ENCODE peak calls at places on chromosome 13, in seven cellular contexts. G, N, R, L, M, Z and K are unnamed samples. For H3K9me3, the result is how much of the 10 kb centered on the place peaks cover.

GRCh38 chr13:31090921-31091624 is 70.6 kb downstream of the HSPH1 start:
- DNase-seq in G (no peak), N (peak), R (peak), L (peak), M (no peak), Z (peak), K (no peak)

GRCh38 chr13:83815598-83815997 is 66.7 kb downstream of the SLITRK1 start:
- DNase-seq in G (no peak), N (no peak), R (no peak), L (no peak), M (no peak), Z (no peak), K (no peak)

GRCh38 chr13:61695147-61695546 is 279.5 kb upstream of the PCDH20 start:
- DNase-seq in G (no peak), N (no peak), R (no peak), L (no peak), M (no peak), Z (peak), K (no peak)

GRCh38 chr13:95388420-95389079 is 87.3 kb upstream of the ABCC4 start:
- DNase-seq in G (no peak), N (no peak), R (no peak), L (no peak), M (no peak), Z (no peak), K (no peak)

GRCh38 chr13:84844473-84844872 is 954.7 kb downstream of the SLITRK6 start:
- DNase-seq in G (no peak), N (no peak), R (no peak), L (no peak), M (no peak), Z (peak), K (no peak)

GRCh38 chr13:45004096-45004495 is 14.8 kb downstream of the GPALPP1 start:
- DNase-seq in G (no peak), N (no peak), R (no peak), L (no peak), M (no peak), Z (no peak), K (no peak)

GRCh38 chr13:47553329-47553977 is 447.6 kb downstream of the SUCLA2 start:
- DNase-seq in G (no peak), N (no peak), R (no peak), L (no peak), M (no peak), Z (no peak), K (no peak)

GRCh38 chr13:39586142-39586541 is 16.9 kb downstream of the LHFPL6 start:
- DNase-seq in G (no peak), N (no peak), R (no peak), L (no peak), M (no peak), Z (no peak), K (no peak)

GRCh38 chr13:25881946-25882574 is 169.8 kb downstream of the SHISA2 start:
- DNase-seq in G (no peak), N (no peak), R (no peak), L (no peak), M (no peak), Z (peak), K (no peak)

GRCh38 chr13:60152904-60153303 is 10.8 kb downstream of the DIAPH3 start:
- DNase-seq in G (no peak), N (peak), R (no peak), L (no peak), M (no peak), Z (no peak), K (no peak)

GRCh38 chr13:110319774-110320509 is 12.9 kb downstream of the COL4A2 start:
- DNase-seq in G (no peak), N (peak), R (peak), L (no peak), M (no peak), Z (peak), K (no peak)

GRCh38 chr13:92572190-92572589 is 654.4 kb upstream of the GPC6 start:
- DNase-seq in G (no peak), N (no peak), R (no peak), L (no peak), M (no peak), Z (no peak), K (no peak)

GRCh38 chr13:48741377-48741776 is 87.6 kb downstream of the CYSLTR2 start:
- DNase-seq in G (no peak), N (peak), R (peak), L (no peak), M (no peak), Z (peak), K (no peak)

GRCh38 chr13:96816261-96816660 is 178.0 kb downstream of the OXGR1 start:
- DNase-seq in G (no peak), N (no peak), R (no peak), L (no peak), M (no peak), Z (no peak), K (no peak)

GRCh38 chr13:106797081-106797640 is 229.2 kb upstream of the ARGLU1 start:
- DNase-seq in G (no peak), N (no peak), R (no peak), L (no peak), M (no peak), Z (no peak), K (no peak)

GRCh38 chr13:110070046-110070445 is 236.9 kb downstream of the COL4A1 start:
- DNase-seq in G (no peak), N (no peak), R (no peak), L (no peak), M (no peak), Z (no peak), K (no peak)

GRCh38 chr13:44231786-44232516 is 141.7 kb upstream of the SERP2 start:
- DNase-seq in G (peak), N (peak), R (peak), L (peak), M (peak), Z (peak), K (no peak)

GRCh38 chr13:33345842-33346241 is 60.3 kb upstream of the STARD13 start:
- DNase-seq in G (no peak), N (no peak), R (no peak), L (no peak), M (no peak), Z (peak), K (no peak)

GRCh38 chr13:99658266-99658991 is 157.2 kb downstream of the TM9SF2 start:
- DNase-seq in G (peak), N (peak), R (peak), L (peak), M (no peak), Z (peak), K (peak)

DNA sequence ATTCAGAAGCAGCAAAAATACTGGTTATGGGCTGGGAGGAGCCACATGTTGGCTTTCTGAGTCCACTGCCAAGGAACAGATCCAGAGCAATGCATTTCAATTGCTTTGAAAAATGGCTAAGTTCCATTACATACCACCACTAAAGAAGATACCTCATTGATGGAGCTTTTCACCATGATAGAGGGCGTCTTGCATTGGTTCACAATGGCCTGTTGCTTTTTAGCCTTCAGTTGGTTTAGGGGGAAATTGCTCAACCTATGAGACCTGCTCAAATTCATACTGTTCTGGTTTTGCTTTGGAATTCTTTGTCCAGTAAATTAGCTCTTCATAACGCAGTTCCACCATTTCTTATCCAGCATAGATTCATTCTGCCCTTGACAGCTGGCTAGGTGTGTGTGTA is 21.2 kb upstream of the CPB2 start:
- DNase-seq in G (no peak), N (no peak), R (no peak), L (no peak), M (no peak), Z (no peak), K (no peak)
- H3K27ac ChIP-seq in G (no peak), N (no peak), R (no peak), L (no peak), M (no peak), Z (no peak), K (no peak)

DNA sequence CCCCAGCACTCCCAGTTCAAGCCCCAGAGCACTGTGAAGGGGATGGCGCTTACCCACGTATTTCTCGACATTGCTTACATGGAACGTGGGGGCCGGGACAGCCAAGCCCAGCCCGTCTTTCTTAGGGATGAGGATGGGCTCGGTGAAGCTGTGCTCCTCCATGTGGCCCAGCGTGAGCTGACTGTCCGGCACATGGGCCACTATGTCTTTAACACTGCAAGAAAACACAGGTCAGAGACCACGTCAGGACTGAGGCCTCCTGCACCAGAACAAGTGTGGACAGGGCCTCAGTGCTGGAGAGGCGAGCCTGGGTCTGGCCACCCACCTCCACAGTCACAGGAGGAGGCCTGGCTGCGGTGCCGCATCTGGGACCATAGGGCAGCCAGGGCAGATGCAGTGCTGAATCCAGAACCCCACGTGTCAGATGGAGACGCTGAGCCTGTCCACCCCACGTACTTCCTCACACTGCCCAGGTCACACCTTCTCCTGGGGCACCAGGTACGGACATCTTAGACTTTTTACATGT is 125.2 kb downstream of the TUBA3C start:
- DNase-seq in G (no peak), N (no peak), R (no peak), L (no peak), M (no peak), Z (no peak), K (no peak)
- H3K9me3 ChIP-seq in G (under half), N (half or more), R (under half), L (under half), M (under half), Z (under half), K (under half)

GRCh38 chr13:51538626-51539179 is 45.6 kb upstream of the WDFY2 start:
- DNase-seq in G (no peak), N (no peak), R (no peak), L (no peak), M (no peak), Z (no peak), K (no peak)

GRCh38 chr13:51539887-51540286 is 44.4 kb upstream of the WDFY2 start:
- DNase-seq in G (no peak), N (peak), R (no peak), L (no peak), M (no peak), Z (no peak), K (no peak)

GRCh38 chr13:51541037-51541436 is 43.2 kb upstream of the WDFY2 start:
- DNase-seq in G (no peak), N (no peak), R (no peak), L (no peak), M (no peak), Z (no peak), K (no peak)

GRCh38 chr13:51541809-51542258 is 42.4 kb upstream of the WDFY2 start:
- DNase-seq in G (no peak), N (no peak), R (peak), L (no peak), M (no peak), Z (no peak), K (peak)

GRCh38 chr13:51542358-51542972 is 41.8 kb upstream of the WDFY2 start:
- DNase-seq in G (no peak), N (peak), R (no peak), L (no peak), M (no peak), Z (no peak), K (no peak)
- H3K27ac ChIP-seq in G (no peak), N (no peak), R (peak), L (no peak), M (no peak), Z (no peak), K (peak)

GRCh38 chr13:43003010-43003409 is 11.0 kb upstream of the EPSTI1 start:
- DNase-seq in G (no peak), N (peak), R (no peak), L (no peak), M (peak), Z (peak), K (no peak)
- H3K9me3 ChIP-seq in G (under half), N (under half), R (under half), L (under half), M (under half), Z (under half), K (under half)

GRCh38 chr13:101341464-101341863 is 74.8 kb downstream of the NALCN start:
- DNase-seq in G (no peak), N (peak), R (no peak), L (no peak), M (no peak), Z (peak), K (no peak)
- H3K27ac ChIP-seq in G (no peak), N (no peak), R (no peak), L (no peak), M (no peak), Z (no peak), K (no peak)

GRCh38 chr13:55000043-55000442 is 1971.4 kb downstream of the OLFM4 start:
- DNase-seq in G (no peak), N (no peak), R (no peak), L (no peak), M (no peak), Z (no peak), K (no peak)

GRCh38 chr13:55001881-55002280 is 1973.3 kb downstream of the OLFM4 start:
- DNase-seq in G (no peak), N (no peak), R (no peak), L (no peak), M (no peak), Z (no peak), K (no peak)

GRCh38 chr13:55000844-55001243 is 1972.2 kb downstream of the OLFM4 start:
- DNase-seq in G (no peak), N (no peak), R (no peak), L (no peak), M (no peak), Z (no peak), K (no peak)
- H3K9me3 ChIP-seq in G (under half), N (under half), R (under half), L (under half), M (under half), Z (under half), K (under half)

GRCh38 chr13:78978381-78978998 is 319.5 kb upstream of the OBI1 start:
- DNase-seq in G (no peak), N (peak), R (no peak), L (no peak), M (no peak), Z (peak), K (no peak)

GRCh38 chr13:78981913-78982312 is 323.0 kb upstream of the OBI1 start:
- DNase-seq in G (no peak), N (no peak), R (no peak), L (no peak), M (no peak), Z (no peak), K (no peak)

GRCh38 chr13:78976696-78977095 is 317.7 kb upstream of the OBI1 start:
- DNase-seq in G (no peak), N (no peak), R (no peak), L (no peak), M (no peak), Z (no peak), K (no peak)

GRCh38 chr13:78977311-78977710 is 318.4 kb upstream of the OBI1 start:
- DNase-seq in G (no peak), N (no peak), R (no peak), L (no peak), M (no peak), Z (no peak), K (no peak)

DNA sequence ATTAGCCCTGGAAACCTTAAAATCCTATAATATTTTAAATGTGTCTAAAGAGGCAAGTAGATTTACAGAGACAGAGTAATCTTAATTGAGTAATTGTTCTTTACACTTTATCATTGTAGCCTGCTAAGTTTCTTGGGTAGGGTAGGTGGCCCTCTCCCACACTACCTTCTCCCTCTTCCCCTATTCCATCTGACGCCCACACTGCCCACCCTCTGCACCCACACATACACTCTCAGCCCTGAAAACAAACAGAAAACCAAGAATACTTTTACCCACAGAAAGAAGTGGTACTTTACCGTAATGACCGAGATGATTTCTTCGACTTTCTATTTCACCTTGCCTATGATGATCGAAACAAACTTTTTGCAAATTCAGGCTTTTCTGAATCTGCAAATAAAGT is 320.4 kb upstream of the OBI1 start:
- DNase-seq in G (no peak), N (no peak), R (no peak), L (no peak), M (no peak), Z (no peak), K (no peak)
- H3K27ac ChIP-seq in G (no peak), N (no peak), R (no peak), L (no peak), M (no peak), Z (no peak), K (no peak)

DNA sequence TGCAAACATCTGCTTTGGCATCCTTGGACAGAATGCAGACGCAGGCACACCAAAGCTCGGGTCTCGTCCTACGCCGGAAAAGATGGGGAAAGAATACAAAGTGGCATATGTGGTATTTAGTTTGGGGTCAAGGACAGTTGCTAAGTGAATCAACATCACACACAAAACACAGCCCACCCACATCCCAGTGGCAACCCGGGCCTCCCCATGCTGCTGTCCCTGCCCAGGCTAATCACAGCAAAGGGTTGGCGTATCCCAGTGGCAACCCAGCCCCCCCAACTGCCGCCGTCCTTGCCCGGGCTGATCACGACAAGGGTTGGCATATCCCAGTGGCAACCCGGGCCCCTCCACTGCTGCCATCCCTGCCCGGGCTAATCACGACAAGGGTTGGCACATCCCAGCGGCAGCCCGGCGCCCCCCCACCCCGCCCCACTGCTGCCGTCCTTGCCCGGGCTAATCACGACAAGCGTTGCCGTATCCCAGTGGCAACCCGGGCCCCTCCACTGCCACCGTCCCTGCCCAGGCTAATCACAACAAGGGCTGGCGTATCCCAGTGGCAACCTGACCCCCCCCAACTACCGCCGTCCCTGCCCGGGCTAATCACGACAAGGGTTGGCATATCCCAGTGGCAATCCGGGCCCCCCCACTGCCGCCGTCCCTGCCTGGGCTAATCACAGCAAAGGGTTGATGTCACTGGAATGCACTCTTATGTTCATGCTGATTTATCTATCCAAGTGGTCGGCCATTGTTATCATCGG is 167.8 kb upstream of the SOX1 start:
- DNase-seq in G (no peak), N (no peak), R (no peak), L (peak), M (no peak), Z (no peak), K (no peak)
- H3K9me3 ChIP-seq in G (under half), N (half or more), R (under half), L (under half), M (under half), Z (under half), K (under half)

GRCh38 chr13:24618219-24618955 is 61.8 kb upstream of the ATP12A start:
- DNase-seq in G (no peak), N (no peak), R (no peak), L (no peak), M (no peak), Z (peak), K (no peak)
- H3K27ac ChIP-seq in G (no peak), N (no peak), R (no peak), L (no peak), M (no peak), Z (no peak), K (no peak)

GRCh38 chr13:41156611-41157010 is 24.0 kb upstream of the KBTBD6 start:
- DNase-seq in G (no peak), N (no peak), R (no peak), L (no peak), M (no peak), Z (no peak), K (no peak)

GRCh38 chr13:41148421-41149283 is 16.1 kb upstream of the KBTBD6 start:
- DNase-seq in G (no peak), N (no peak), R (no peak), L (no peak), M (no peak), Z (no peak), K (no peak)

GRCh38 chr13:41154042-41154441 is 21.4 kb upstream of the KBTBD6 start:
- DNase-seq in G (no peak), N (no peak), R (no peak), L (no peak), M (no peak), Z (no peak), K (no peak)

GRCh38 chr13:41150058-41150457 is 17.5 kb upstream of the KBTBD6 start:
- DNase-seq in G (no peak), N (no peak), R (no peak), L (no peak), M (no peak), Z (peak), K (no peak)

DNA sequence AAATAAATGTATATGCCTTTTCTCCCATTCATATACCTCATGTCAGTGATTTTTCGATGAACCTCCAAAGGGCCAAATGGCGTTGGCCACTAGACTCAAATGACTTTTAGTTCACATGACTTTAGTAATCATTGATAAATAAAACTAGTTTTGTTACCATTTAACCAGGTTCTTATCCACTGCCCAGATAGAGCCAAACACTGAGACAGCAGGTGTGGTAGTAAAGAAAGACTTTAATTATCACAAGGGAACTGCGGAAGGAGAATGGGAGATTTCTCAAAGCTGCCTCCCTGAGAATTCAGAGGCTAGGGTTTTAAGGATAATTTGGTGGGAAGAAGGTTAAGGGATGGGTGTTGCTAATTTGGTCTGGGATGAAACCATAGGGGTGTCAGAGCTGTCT is 19.4 kb upstream of the KBTBD6 start:
- DNase-seq in G (no peak), N (no peak), R (no peak), L (no peak), M (no peak), Z (no peak), K (no peak)
- H3K9me3 ChIP-seq in G (under half), N (under half), R (under half), L (under half), M (under half), Z (under half), K (half or more)